ENCODE peak calls at places on chromosomes 13 and 19, in five cellular contexts. One of them, this sample, is unnamed.

GRCh38 chr19:51272183-51272817 is 21.4 kb downstream of the SIGLECL1 start:
- DNase-seq in naive thymus-derived CD4-positive, alpha-beta T cell: no peak
- DNase-seq in heart right ventricle: no peak
- DNase-seq in neuronal stem cell: no peak
- DNase-seq in right cardiac atrium: no peak
- DNase-seq in this sample: peak; percentile 80

GRCh38 chr13:24308068-24308445 is 1.3 kb upstream of the C1QTNF9 start:
- DNase-seq in heart right ventricle: no peak
- DNase-seq in naive thymus-derived CD4-positive, alpha-beta T cell: no peak
- DNase-seq in neuronal stem cell: no peak
- DNase-seq in right cardiac atrium: no peak
- DNase-seq in this sample: no peak

GRCh38 chr19:45076029-45076850 is at the start of gene ZNF296:
- DNase-seq in heart right ventricle: peak; percentile 41
- DNase-seq in right cardiac atrium: peak; percentile 75
- DNase-seq in naive thymus-derived CD4-positive, alpha-beta T cell: peak; percentile 87
- DNase-seq in neuronal stem cell: peak; percentile 50
- DNase-seq in this sample: peak; percentile 97

GRCh38 chr19:55113570-55114039 is 3.8 kb downstream of the PPP1R12C start:
- DNase-seq in right cardiac atrium: peak; percentile 94
- DNase-seq in heart right ventricle: peak; percentile 98
- DNase-seq in neuronal stem cell: peak; percentile 86
- DNase-seq in naive thymus-derived CD4-positive, alpha-beta T cell: no peak
- DNase-seq in this sample: no peak

GRCh38 chr13:91601807-91602206 is 203.4 kb downstream of the GPC5 start:
- DNase-seq in heart right ventricle: no peak
- DNase-seq in right cardiac atrium: no peak
- DNase-seq in naive thymus-derived CD4-positive, alpha-beta T cell: no peak
- DNase-seq in neuronal stem cell: no peak
- DNase-seq in this sample: no peak

GRCh38 chr13:20191902-20192469 is 752 bp downstream of the GJB2 start:
- DNase-seq in heart right ventricle: no peak
- DNase-seq in neuronal stem cell: no peak
- DNase-seq in naive thymus-derived CD4-positive, alpha-beta T cell: no peak
- DNase-seq in right cardiac atrium: no peak
- DNase-seq in this sample: no peak

GRCh38 chr13:48857576-48857975 is 118.1 kb upstream of the FNDC3A start:
- DNase-seq in neuronal stem cell: no peak
- DNase-seq in naive thymus-derived CD4-positive, alpha-beta T cell: no peak
- DNase-seq in heart right ventricle: no peak
- DNase-seq in right cardiac atrium: no peak
- DNase-seq in this sample: no peak

GRCh38 chr13:38824342-38824741 is 137.5 kb downstream of the FREM2 start:
- DNase-seq in neuronal stem cell: no peak
- DNase-seq in right cardiac atrium: no peak
- DNase-seq in heart right ventricle: no peak
- DNase-seq in naive thymus-derived CD4-positive, alpha-beta T cell: no peak
- DNase-seq in this sample: no peak

GRCh38 chr13:21006141-21007005 is 55.0 kb downstream of the LATS2 start:
- DNase-seq in naive thymus-derived CD4-positive, alpha-beta T cell: no peak
- DNase-seq in neuronal stem cell: no peak
- DNase-seq in heart right ventricle: no peak
- DNase-seq in right cardiac atrium: no peak
- DNase-seq in this sample: no peak

GRCh38 chr13:31614704-31615103 is 124.6 kb upstream of the RXFP2 start:
- DNase-seq in naive thymus-derived CD4-positive, alpha-beta T cell: no peak
- DNase-seq in heart right ventricle: no peak
- DNase-seq in right cardiac atrium: no peak
- DNase-seq in neuronal stem cell: no peak
- DNase-seq in this sample: no peak

GRCh38 chr19:45323671-45324081 is 1.0 kb upstream of the CKM start:
- DNase-seq in heart right ventricle: peak; percentile 74
- DNase-seq in neuronal stem cell: no peak
- DNase-seq in naive thymus-derived CD4-positive, alpha-beta T cell: no peak
- DNase-seq in right cardiac atrium: peak; percentile 70
- DNase-seq in this sample: no peak

GRCh38 chr19:49512970-49513745 is 697 bp downstream of the FCGRT start:
- DNase-seq in heart right ventricle: peak; percentile 66
- DNase-seq in neuronal stem cell: peak; percentile 53
- DNase-seq in naive thymus-derived CD4-positive, alpha-beta T cell: no peak
- DNase-seq in right cardiac atrium: peak; percentile 73
- DNase-seq in this sample: peak; percentile 91

GRCh38 chr19:46537136-46538097 is 41.8 kb upstream of the PNMA8B start:
- DNase-seq in heart right ventricle: peak; percentile 38
- DNase-seq in right cardiac atrium: peak; percentile 49
- DNase-seq in neuronal stem cell: no peak
- DNase-seq in naive thymus-derived CD4-positive, alpha-beta T cell: peak; percentile 60
- DNase-seq in this sample: peak; percentile 84

GRCh38 chr13:110702591-110703526 is 3.1 kb downstream of the CARS2 start:
- DNase-seq in heart right ventricle: no peak
- DNase-seq in neuronal stem cell: no peak
- DNase-seq in naive thymus-derived CD4-positive, alpha-beta T cell: no peak
- DNase-seq in right cardiac atrium: no peak
- DNase-seq in this sample: peak; percentile 74

GRCh38 chr13:110702089-110702488 is 3.8 kb downstream of the CARS2 start:
- DNase-seq in neuronal stem cell: no peak
- DNase-seq in heart right ventricle: no peak
- DNase-seq in naive thymus-derived CD4-positive, alpha-beta T cell: no peak
- DNase-seq in right cardiac atrium: no peak
- DNase-seq in this sample: no peak

GRCh38 chr13:110706570-110707378 is 858 bp upstream of the CARS2 start:
- DNase-seq in naive thymus-derived CD4-positive, alpha-beta T cell: no peak
- DNase-seq in heart right ventricle: no peak
- DNase-seq in neuronal stem cell: no peak
- DNase-seq in right cardiac atrium: no peak
- DNase-seq in this sample: peak; percentile 67

GRCh38 chr13:110705356-110705825 is 525 bp downstream of the CARS2 start:
- DNase-seq in heart right ventricle: no peak
- DNase-seq in naive thymus-derived CD4-positive, alpha-beta T cell: no peak
- DNase-seq in neuronal stem cell: no peak
- DNase-seq in right cardiac atrium: no peak
- DNase-seq in this sample: no peak

DNA sequence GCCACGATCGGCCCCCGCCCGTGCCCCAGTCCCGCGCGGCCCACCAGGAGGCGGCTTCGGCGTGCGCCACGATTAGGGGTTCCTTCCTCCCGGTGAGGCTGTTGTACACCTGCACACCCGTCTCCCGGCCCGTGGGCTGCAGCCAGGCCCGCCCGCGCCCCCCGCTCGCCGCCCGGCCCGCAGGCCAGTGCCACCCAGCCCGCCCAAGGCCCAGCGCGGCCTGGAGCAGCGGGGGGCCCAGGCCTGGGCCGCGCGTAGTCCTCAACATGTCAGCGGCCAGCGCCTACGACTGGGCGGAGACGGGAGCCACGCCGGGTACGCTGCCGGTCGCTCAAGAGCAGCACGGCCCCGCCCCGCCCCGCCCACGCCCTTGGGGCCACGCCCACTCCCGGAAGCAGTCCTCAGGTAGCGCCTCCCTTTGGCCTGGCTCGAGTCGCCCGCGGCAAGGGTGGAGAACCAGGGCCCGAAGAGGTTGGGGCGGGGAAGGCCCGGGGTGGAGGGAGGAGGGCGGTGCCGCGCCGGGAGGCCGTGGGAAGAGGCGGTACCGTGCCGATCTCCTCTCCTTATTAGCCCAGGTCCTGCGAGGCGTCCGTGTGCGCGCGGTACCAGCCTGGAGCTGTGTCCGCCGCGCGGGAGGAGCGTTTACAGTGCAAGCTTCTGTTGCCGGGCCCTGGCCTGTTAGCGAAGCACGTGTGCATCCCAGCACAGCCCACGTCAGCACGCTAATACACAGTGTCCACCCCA is at the start of gene CARS2:
- DNase-seq in right cardiac atrium: peak; percentile 96
- DNase-seq in heart right ventricle: peak; percentile 94
- DNase-seq in naive thymus-derived CD4-positive, alpha-beta T cell: peak; percentile 91
- DNase-seq in neuronal stem cell: peak; percentile 95
- DNase-seq in this sample: peak; percentile 99
- H3K4me1 ChIP-seq in right cardiac atrium: peaks cover 12% of the 10 kb centered on the region
- H3K4me1 ChIP-seq in heart right ventricle: peaks cover 16% of the 10 kb centered on the region
- H3K4me1 ChIP-seq in naive thymus-derived CD4-positive, alpha-beta T cell: peaks cover 15% of the 10 kb centered on the region
- H3K4me1 ChIP-seq in neuronal stem cell: peaks cover 5% of the 10 kb centered on the region
- H3K4me1 ChIP-seq in this sample: peaks cover 46% of the 10 kb centered on the region

DNA sequence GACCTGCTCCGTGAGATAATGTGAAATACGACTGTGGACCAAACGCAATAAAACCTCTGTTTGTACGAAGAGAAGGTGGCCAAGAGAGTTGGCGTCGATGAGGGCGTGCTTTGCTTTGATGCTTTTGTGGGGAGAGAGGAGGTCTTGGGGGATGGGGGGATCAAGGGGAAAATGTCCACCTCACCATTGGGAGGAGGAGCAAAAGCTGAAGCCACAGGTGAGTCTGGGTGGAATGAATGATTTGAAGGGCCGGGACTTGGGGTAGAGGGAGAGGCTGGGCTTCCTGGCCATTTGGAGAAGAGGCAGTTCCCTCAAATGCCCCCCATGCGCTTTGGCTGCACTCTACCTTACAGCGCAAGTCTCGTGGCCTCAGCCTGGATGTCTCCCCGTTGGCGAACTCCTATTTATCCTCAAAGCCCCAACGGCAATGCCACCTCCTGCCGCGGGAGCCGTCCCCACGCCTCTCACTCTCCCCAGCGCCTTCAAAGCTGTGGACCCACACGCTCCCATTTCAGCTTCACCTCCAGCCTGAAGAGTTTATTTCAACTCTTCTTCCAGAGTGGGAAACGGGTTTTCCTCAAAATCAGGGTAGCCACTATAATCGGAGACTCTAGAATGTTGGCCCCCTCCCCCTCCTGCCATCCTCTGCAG is 787 bp upstream of the ABCA7 start:
- DNase-seq in right cardiac atrium: no peak
- DNase-seq in neuronal stem cell: no peak
- DNase-seq in heart right ventricle: no peak
- DNase-seq in naive thymus-derived CD4-positive, alpha-beta T cell: no peak
- DNase-seq in this sample: peak; percentile 83
- H3K4me1 ChIP-seq in right cardiac atrium: no peaks in the 10 kb centered on the region
- H3K4me1 ChIP-seq in neuronal stem cell: peaks cover 7% of the 10 kb centered on the region
- H3K4me1 ChIP-seq in heart right ventricle: peaks cover 22% of the 10 kb centered on the region
- H3K4me1 ChIP-seq in naive thymus-derived CD4-positive, alpha-beta T cell: peaks cover 30% of the 10 kb centered on the region
- H3K4me1 ChIP-seq in this sample: peaks cover 86% of the 10 kb centered on the region

GRCh38 chr19:20078696-20079095 is 896 bp downstream of the ZNF90 start:
- DNase-seq in right cardiac atrium: peak; percentile 40
- DNase-seq in neuronal stem cell: peak; percentile 21
- DNase-seq in naive thymus-derived CD4-positive, alpha-beta T cell: no peak
- DNase-seq in heart right ventricle: peak; percentile 16
- DNase-seq in this sample: peak; percentile 74

GRCh38 chr19:20070691-20071090 is 7.1 kb upstream of the ZNF90 start:
- DNase-seq in heart right ventricle: no peak
- DNase-seq in naive thymus-derived CD4-positive, alpha-beta T cell: no peak
- DNase-seq in right cardiac atrium: no peak
- DNase-seq in neuronal stem cell: no peak
- DNase-seq in this sample: no peak

GRCh38 chr19:20067898-20068297 is 9.9 kb upstream of the ZNF90 start:
- DNase-seq in right cardiac atrium: no peak
- DNase-seq in naive thymus-derived CD4-positive, alpha-beta T cell: no peak
- DNase-seq in neuronal stem cell: no peak
- DNase-seq in heart right ventricle: no peak
- DNase-seq in this sample: no peak

GRCh38 chr19:20077791-20078463 is at the start of gene ZNF90:
- DNase-seq in right cardiac atrium: peak; percentile 96
- DNase-seq in neuronal stem cell: peak; percentile 95
- DNase-seq in naive thymus-derived CD4-positive, alpha-beta T cell: peak; percentile 57
- DNase-seq in heart right ventricle: peak; percentile 97
- DNase-seq in this sample: peak; percentile 90

DNA sequence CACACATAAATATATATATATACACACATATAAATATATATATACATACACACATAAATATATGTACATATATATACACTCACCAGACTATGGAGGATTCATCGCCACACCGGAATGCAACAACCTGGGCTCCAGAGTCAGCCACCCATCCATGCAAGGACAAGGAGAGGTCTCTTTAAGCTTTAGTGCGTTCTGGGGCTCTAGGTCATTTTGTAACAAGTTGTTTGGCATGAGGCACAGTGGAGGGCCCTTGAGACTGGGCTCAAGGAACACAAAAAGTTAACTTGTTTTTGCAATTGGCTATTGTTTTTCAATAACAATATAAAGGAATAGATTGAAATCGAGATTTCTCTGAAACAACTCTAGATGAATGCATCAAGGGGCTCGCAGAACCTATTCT is 4.9 kb upstream of the ZNF90 start:
- DNase-seq in heart right ventricle: no peak
- DNase-seq in right cardiac atrium: no peak
- DNase-seq in naive thymus-derived CD4-positive, alpha-beta T cell: no peak
- DNase-seq in neuronal stem cell: no peak
- DNase-seq in this sample: no peak
- H3K4me1 ChIP-seq in heart right ventricle: no peaks in the 10 kb centered on the region
- H3K4me1 ChIP-seq in right cardiac atrium: no peaks in the 10 kb centered on the region
- H3K4me1 ChIP-seq in naive thymus-derived CD4-positive, alpha-beta T cell: no peaks in the 10 kb centered on the region
- H3K4me1 ChIP-seq in neuronal stem cell: no peaks in the 10 kb centered on the region
- H3K4me1 ChIP-seq in this sample: peaks cover under 1% of the 10 kb centered on the region

GRCh38 chr19:2057484-2058469 is 6.7 kb upstream of the MKNK2 start:
- DNase-seq in heart right ventricle: no peak
- DNase-seq in naive thymus-derived CD4-positive, alpha-beta T cell: no peak
- DNase-seq in right cardiac atrium: no peak
- DNase-seq in neuronal stem cell: no peak
- DNase-seq in this sample: peak; percentile 82

GRCh38 chr19:2056810-2057192 is 5.8 kb upstream of the MKNK2 start:
- DNase-seq in heart right ventricle: no peak
- DNase-seq in right cardiac atrium: no peak
- DNase-seq in neuronal stem cell: no peak
- DNase-seq in naive thymus-derived CD4-positive, alpha-beta T cell: no peak
- DNase-seq in this sample: peak; percentile 78

GRCh38 chr19:2059422-2060201 is 8.6 kb upstream of the MKNK2 start:
- DNase-seq in right cardiac atrium: peak; percentile 77
- DNase-seq in neuronal stem cell: no peak
- DNase-seq in naive thymus-derived CD4-positive, alpha-beta T cell: no peak
- DNase-seq in heart right ventricle: no peak
- DNase-seq in this sample: peak; percentile 85

GRCh38 chr19:2061093-2061935 is 10.3 kb upstream of the MKNK2 start:
- DNase-seq in right cardiac atrium: peak; percentile 99
- DNase-seq in heart right ventricle: peak; percentile 99
- DNase-seq in neuronal stem cell: peak; percentile 99
- DNase-seq in naive thymus-derived CD4-positive, alpha-beta T cell: peak; percentile 100
- DNase-seq in this sample: peak; percentile 100

DNA sequence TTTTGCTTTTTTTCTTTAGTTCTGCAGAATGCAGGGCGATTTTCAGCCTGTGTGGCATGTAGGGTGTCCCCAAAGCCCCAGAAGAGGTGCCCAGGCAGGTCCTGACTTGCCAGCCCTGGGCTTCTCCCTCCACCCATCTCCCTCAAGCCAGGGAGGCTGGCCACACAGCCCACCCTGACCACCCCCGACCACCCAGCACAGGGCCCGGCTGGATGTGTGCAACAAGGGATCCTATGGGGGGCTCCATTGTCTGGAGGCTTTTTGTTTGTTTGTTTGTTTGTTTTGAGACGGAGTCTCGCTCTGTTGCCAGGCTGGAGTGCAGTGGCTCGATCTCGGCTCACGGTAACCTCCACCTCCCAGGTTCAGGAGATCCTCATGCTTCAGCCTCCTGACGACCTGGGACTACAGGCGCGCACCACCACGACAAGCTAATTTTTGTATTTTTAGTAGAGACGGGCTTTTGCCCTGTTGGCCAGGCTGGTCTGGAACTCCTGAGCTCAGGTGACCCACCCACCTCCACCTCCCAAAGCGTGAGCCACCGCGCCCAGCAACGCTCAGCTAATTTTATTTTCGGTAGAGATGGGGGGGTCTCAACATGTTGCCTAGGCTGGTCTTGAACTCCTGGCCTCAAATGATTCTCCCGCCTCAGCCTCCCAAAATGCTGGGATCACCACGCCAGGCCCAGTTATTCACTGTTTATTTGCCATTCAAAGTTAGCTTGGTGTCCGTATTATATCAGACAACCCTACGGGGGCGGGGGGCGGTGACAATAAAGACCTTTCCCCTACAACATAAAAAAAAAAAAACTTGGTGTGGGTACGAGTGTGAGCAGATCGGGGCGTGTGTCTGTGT is 7.8 kb upstream of the MKNK2 start:
- DNase-seq in naive thymus-derived CD4-positive, alpha-beta T cell: no peak
- DNase-seq in heart right ventricle: no peak
- DNase-seq in neuronal stem cell: no peak
- DNase-seq in right cardiac atrium: no peak
- DNase-seq in this sample: no peak
- H3K4me1 ChIP-seq in naive thymus-derived CD4-positive, alpha-beta T cell: peaks cover 38% of the 10 kb centered on the region
- H3K4me1 ChIP-seq in heart right ventricle: peaks cover 52% of the 10 kb centered on the region
- H3K4me1 ChIP-seq in neuronal stem cell: peaks cover 40% of the 10 kb centered on the region
- H3K4me1 ChIP-seq in right cardiac atrium: peaks cover 10% of the 10 kb centered on the region
- H3K4me1 ChIP-seq in this sample: peaks cover 95% of the 10 kb centered on the region